ENCODE peak calls at places on chromosomes 16 and 17, in eight cellular contexts. V, D, P, M, X, T, N and B are unnamed samples.

GRCh38 chr16:58177347-58177710 is 20.6 kb downstream of the CSNK2A2 start:
- DNase-seq in V (no peak), D (no peak), P (no peak), M (no peak), X (no peak), T (no peak), N (peak), B (no peak)

GRCh38 chr17:47693667-47694017 is 319 bp upstream of the TBKBP1 start:
- DNase-seq in V (no peak), D (no peak), P (no peak), M (no peak), X (no peak), T (no peak), N (peak), B (no peak)

GRCh38 chr17:18370761-18371160 is 6.8 kb upstream of the EVPLL start:
- DNase-seq in V (no peak), D (no peak), P (no peak), M (no peak), X (no peak), T (no peak), N (no peak), B (no peak)

GRCh38 chr17:43814714-43815113 is 18.2 kb downstream of the MPP3 start:
- DNase-seq in V (no peak), D (no peak), P (peak), M (no peak), X (no peak), T (peak), N (no peak), B (peak)

GRCh38 chr17:55341432-55341831 is 76.7 kb downstream of the HLF start:
- DNase-seq in V (no peak), D (no peak), P (peak), M (no peak), X (no peak), T (peak), N (no peak), B (peak)

GRCh38 chr17:62778990-62779681 is 29.0 kb downstream of the MARCHF10 start:
- DNase-seq in V (peak), D (peak), P (peak), M (no peak), X (no peak), T (peak), N (no peak), B (no peak)

GRCh38 chr17:62797959-62798358 is 10.2 kb downstream of the MARCHF10 start:
- DNase-seq in V (no peak), D (no peak), P (no peak), M (no peak), X (no peak), T (no peak), N (no peak), B (no peak)

GRCh38 chr17:82793974-82794620 is 42.2 kb downstream of the TBCD start:
- DNase-seq in V (no peak), D (no peak), P (no peak), M (no peak), X (no peak), T (no peak), N (no peak), B (peak)

GRCh38 chr17:32899240-32900013 is 22.5 kb upstream of the MYO1D start:
- DNase-seq in V (no peak), D (peak), P (no peak), M (no peak), X (no peak), T (no peak), N (no peak), B (no peak)